ENCODE peak calls at places on chromosomes 11 and 22, in seven cellular contexts. U, Z, F, V, C, J and M are unnamed samples.

GRCh38 chr11:128931661-128932060 is 11.0 kb downstream of the TP53AIP1 start:
- DNase-seq in Z (no peak), J (no peak), V (no peak), F (no peak), C (no peak), U (peak; percentile 48), M (no peak)

GRCh38 chr11:128720522-128720985 is 26.7 kb downstream of the FLI1 start:
- DNase-seq in J (no peak), U (peak; percentile 12), V (peak; percentile 33), C (no peak), F (peak; percentile 46), Z (peak; percentile 42), M (peak; percentile 42)

GRCh38 chr11:131674051-131674755 is 303.8 kb downstream of the NTM start:
- DNase-seq in F (peak; percentile 81), Z (peak; percentile 71), J (peak; percentile 74), C (peak; percentile 63), V (no peak), U (peak; percentile 81), M (no peak)

GRCh38 chr22:23157560-23158515 is 12.6 kb downstream of the RAB36 start:
- DNase-seq in Z (no peak), U (no peak), C (no peak), J (no peak), F (no peak), V (no peak), M (no peak)

GRCh38 chr22:22891139-22891621 is 3.6 kb downstream of the IGLL5 start:
- DNase-seq in U (no peak), J (no peak), C (no peak), Z (no peak), F (no peak), V (no peak), M (no peak)

GRCh38 chr11:121448431-121448941 is 3.6 kb upstream of the SORL1 start:
- DNase-seq in Z (no peak), V (no peak), J (no peak), C (no peak), F (no peak), U (no peak), M (no peak)

GRCh38 chr11:114052160-114052559 is 7.4 kb upstream of the ZBTB16 start:
- DNase-seq in C (no peak), V (no peak), Z (no peak), U (no peak), F (no peak), J (no peak), M (no peak)

GRCh38 chr11:17793642-17794170 is 59.1 kb downstream of the KCNC1 start:
- DNase-seq in J (no peak), V (no peak), U (no peak), F (no peak), Z (no peak), C (no peak), M (no peak)

GRCh38 chr22:39091136-39092081 is 5.6 kb upstream of the APOBEC3H start:
- DNase-seq in U (no peak), F (no peak), V (no peak), J (no peak), Z (no peak), C (no peak), M (no peak)

GRCh38 chr22:25199726-25200520 is at the start of gene CRYBB3:
- DNase-seq in F (no peak), Z (no peak), C (no peak), U (no peak), J (no peak), V (no peak), M (no peak)

GRCh38 chr22:31578171-31578570 is 81.8 kb downstream of the SFI1 start:
- DNase-seq in V (no peak), C (no peak), Z (no peak), F (no peak), J (no peak), U (no peak), M (no peak)

GRCh38 chr22:22422629-22423112 is 85.9 kb downstream of the ZNF280B start:
- DNase-seq in U (no peak), J (peak; percentile 68), Z (peak; percentile 65), F (peak; percentile 63), V (peak; percentile 45), C (peak; percentile 56), M (peak; percentile 79)

GRCh38 chr22:50560034-50560433 is 2.7 kb downstream of the SYCE3 start:
- DNase-seq in Z (no peak), J (no peak), V (no peak), F (no peak), C (no peak), U (no peak), M (no peak)

GRCh38 chr22:44396021-44396726 is 83.4 kb upstream of the SHISAL1 start:
- DNase-seq in J (peak; percentile 9), F (peak; percentile 12), C (no peak), V (no peak), Z (peak; percentile 10), U (no peak), M (peak; percentile 5)

GRCh38 chr11:12155696-12156095 is 45.3 kb downstream of the MICAL2 start:
- DNase-seq in Z (no peak), C (no peak), J (no peak), F (no peak), V (no peak), U (no peak), M (no peak)

GRCh38 chr11:44961894-44962293 is 11.2 kb upstream of the TP53I11 start:
- DNase-seq in C (no peak), Z (no peak), U (no peak), V (no peak), J (no peak), F (no peak), M (no peak)

GRCh38 chr22:40156001-40156516 is 21.7 kb upstream of the TNRC6B start:
- DNase-seq in V (no peak), J (no peak), C (no peak), F (peak; percentile 69), U (peak; percentile 72), Z (peak; percentile 81), M (no peak)

GRCh38 chr11:6320411-6321207 is at the start of gene CAVIN3:
- DNase-seq in F (peak; percentile 79), U (peak; percentile 59), Z (peak; percentile 70), V (no peak), J (peak; percentile 88), C (peak; percentile 85), M (no peak)

GRCh38 chr11:71341596-71341995 is 89.2 kb upstream of the SHANK2 start:
- DNase-seq in F (no peak), J (no peak), U (no peak), Z (no peak), C (no peak), V (no peak), M (no peak)

GRCh38 chr22:43315687-43316217 is 27.4 kb downstream of the SCUBE1 start:
- DNase-seq in U (no peak), J (no peak), Z (no peak), V (no peak), C (no peak), F (no peak), M (no peak)

GRCh38 chr11:61254403-61255025 is 13.5 kb downstream of the PGA5 start:
- DNase-seq in C (peak; percentile 42), V (peak; percentile 33), J (peak; percentile 66), Z (peak; percentile 68), U (peak; percentile 69), F (peak; percentile 86), M (peak; percentile 49)

DNA sequence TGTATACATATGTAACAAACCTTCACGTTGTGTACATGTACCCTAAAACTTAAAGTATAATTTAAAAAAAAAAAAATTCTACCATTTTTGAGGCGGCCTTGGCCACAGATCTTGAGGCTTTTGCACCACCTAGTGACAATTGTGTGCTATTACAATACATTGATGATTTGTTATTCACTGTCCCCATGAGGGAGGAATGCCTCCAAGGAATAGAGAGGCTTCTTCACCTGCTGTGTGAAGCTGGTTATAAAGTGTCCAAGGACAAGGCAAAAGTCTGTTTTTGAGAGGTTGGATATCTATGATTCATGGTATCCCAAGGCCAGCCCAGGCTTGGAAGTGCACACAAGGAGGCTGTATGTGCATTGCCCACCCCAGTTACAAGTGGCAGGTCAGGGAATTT is 30.7 kb downstream of the SLC22A25 start:
- DNase-seq in C (no peak), V (no peak), F (no peak), J (no peak), U (peak; percentile 29), Z (no peak), M (no peak)
- TF ChIP-seq CTCF in C (no peak), V (peak; percentile 59), F (peak; percentile 66), J (peak; percentile 58), U (peak; percentile 56), Z (peak; percentile 38), M (no peak)

DNA sequence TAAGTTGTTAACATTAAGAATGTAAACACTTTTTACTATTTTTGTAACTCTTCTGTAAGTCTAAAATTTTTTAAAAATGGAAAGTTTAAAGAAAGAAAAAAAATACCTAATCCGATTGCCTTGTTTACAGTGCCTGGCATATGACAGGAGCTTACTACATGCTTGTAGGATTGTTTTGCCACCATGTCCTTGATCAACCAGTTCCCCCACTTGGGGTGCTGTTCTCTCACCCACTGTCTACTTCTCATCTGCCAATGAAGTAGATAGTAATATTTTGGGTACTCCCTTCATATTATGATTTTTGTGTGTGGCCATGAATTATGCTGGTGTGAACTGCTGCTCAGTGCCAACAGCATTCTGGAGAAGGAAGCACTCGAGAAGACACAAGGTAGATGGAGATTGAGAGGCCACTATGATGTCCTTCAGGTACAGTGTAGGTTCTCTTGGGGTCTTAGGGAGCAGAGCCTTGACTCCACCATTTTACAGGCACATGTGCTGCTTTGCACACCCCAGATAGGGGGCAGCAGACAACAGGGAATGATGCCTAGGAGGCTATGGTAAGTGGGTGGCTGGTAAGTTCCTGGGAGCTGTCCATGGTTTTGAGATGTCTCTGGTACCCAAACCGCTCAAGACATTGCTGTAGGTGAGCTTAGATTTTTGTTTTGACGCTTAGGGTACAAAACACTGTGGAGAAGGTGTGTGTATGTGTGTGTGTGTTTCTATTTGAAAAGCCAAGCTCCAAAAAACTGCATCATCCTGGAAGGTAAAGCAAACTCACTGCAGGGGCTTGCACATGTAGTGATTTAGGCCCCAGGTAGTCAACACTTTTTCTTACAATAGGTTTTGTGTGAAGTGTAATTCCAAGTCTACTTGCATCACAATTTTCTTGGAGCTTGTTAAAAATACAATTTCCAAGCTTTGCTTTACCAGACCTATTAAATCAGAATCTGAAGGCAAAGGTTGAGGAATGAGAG is 494.5 kb upstream of the LARGE1 start:
- DNase-seq in U (peak; percentile 93), V (no peak), J (no peak), F (peak; percentile 90), Z (no peak), C (no peak), M (no peak)
- TF ChIP-seq CTCF in U (no peak), V (no peak), J (peak; percentile 55), F (peak; percentile 95), Z (no peak), C (no peak), M (no peak)

GRCh38 chr11:69212121-69213110 is 56.7 kb downstream of the SMIM38 start:
- DNase-seq in J (no peak), Z (peak; percentile 17), U (no peak), V (no peak), F (peak; percentile 17), C (no peak), M (peak; percentile 10)
- TF ChIP-seq CTCF in J (peak; percentile 56), Z (peak; percentile 13), U (peak; percentile 40), V (no peak), F (peak; percentile 53), C (peak; percentile 27), M (no peak)

DNA sequence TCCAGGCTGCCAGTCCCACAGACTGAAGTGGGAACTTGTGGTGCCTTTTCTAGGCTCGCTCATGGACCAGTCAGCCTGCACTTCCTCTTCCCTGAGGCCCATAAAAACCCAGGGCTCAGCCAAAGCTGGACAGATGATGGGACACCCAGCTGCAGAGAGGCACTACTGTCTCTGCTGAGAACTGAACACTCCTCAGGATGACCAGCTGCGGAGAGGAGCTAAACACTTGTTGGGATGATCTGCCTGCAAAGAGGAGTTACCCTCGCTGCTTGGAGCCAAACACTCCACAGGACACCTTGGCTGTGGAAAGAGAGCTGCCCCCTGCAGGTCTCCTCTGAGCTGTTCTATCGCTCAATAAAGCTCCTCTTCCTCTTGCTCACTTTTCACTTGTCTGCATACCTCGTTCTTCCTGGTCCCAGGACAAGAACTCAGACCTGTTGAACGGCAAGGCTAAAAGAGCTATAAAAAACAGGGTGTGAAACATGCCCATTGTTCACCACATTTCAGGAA is 465.5 kb downstream of the GUCY1A2 start:
- DNase-seq in Z (no peak), J (no peak), U (no peak), V (no peak), F (peak; percentile 70), C (no peak), M (no peak)
- TF ChIP-seq CTCF in Z (no peak), J (no peak), U (no peak), V (no peak), F (peak; percentile 52), C (no peak), M (no peak)